ENCODE peak calls at places on chromosomes 6 and 20, in nine cellular contexts. P is heart right ventricle; N is activated CD8-positive, alpha-beta T cell treated with anti-CD3 and anti-CD28 coated beads for 36 hours; R is WTC11; Q is progenitor cell of endocrine pancreas; E is activated B cell treated with CpG ODN at 0.5 μM for 24 hours; S is astrocyte of the spinal cord; F is cardiac fibroblast; A is CD8-positive, alpha-beta T cell. Y is an unnamed sample.

GRCh38 chr20:54350415-54350814 is 125.0 kb upstream of the DOK5 start:
- DNase-seq in P (no peak), N (no peak), R (no peak), Q (no peak), E (no peak), S (peak; percentile 32), F (peak; percentile 68), A (no peak), Y (peak; percentile 67)

GRCh38 chr6:32968093-32968769 is at the start of gene BRD2:
- DNase-seq in P (peak; percentile 97), N (peak; percentile 95), R (peak; percentile 94), Q (peak; percentile 94), E (peak; percentile 95), S (peak; percentile 98), F (peak; percentile 97), A (peak; percentile 92), Y (peak; percentile 96)

GRCh38 chr20:38159539-38159938 is 5.5 kb downstream of the TGM2 start:
- DNase-seq in P (no peak), N (no peak), R (no peak), Q (no peak), E (no peak), S (no peak), F (no peak), A (no peak), Y (no peak)

GRCh38 chr20:49989234-49990065 is 6.7 kb downstream of the SNAI1 start:
- DNase-seq in P (peak; percentile 77), N (no peak), R (peak; percentile 33), Q (no peak), E (no peak), S (peak; percentile 83), F (peak; percentile 88), A (no peak), Y (peak; percentile 85)

GRCh38 chr6:165774903-165775608 is 112.0 kb upstream of the PDE10A start:
- DNase-seq in P (peak; percentile 86), N (peak; percentile 43), R (no peak), Q (no peak), E (no peak), S (peak; percentile 37), F (peak; percentile 65), A (no peak), Y (peak; percentile 6)

GRCh38 chr6:31582230-31582601 is at the start of gene LTB:
- DNase-seq in P (no peak), N (peak; percentile 67), R (no peak), Q (no peak), E (peak; percentile 42), S (no peak), F (no peak), A (peak; percentile 68), Y (no peak)

GRCh38 chr6:119541132-119541905 is 191.8 kb upstream of the MAN1A1 start:
- DNase-seq in P (no peak), N (no peak), R (no peak), Q (no peak), E (no peak), S (peak; percentile 99), F (peak; percentile 97), A (no peak), Y (peak; percentile 100)

GRCh38 chr20:13953227-13953626 is 37.2 kb downstream of the SEL1L2 start:
- DNase-seq in P (no peak), N (peak; percentile 1), R (peak; percentile 68), Q (no peak), E (no peak), S (no peak), F (no peak), A (no peak), Y (no peak)

GRCh38 chr20:48734104-48734749 is 93.6 kb downstream of the PREX1 start:
- DNase-seq in P (no peak), N (no peak), R (no peak), Q (no peak), E (no peak), S (no peak), F (no peak), A (no peak), Y (no peak)

GRCh38 chr6:109455161-109455501 is 441 bp downstream of the MICAL1 start:
- DNase-seq in P (no peak), N (peak; percentile 75), R (peak; percentile 51), Q (no peak), E (peak; percentile 70), S (no peak), F (no peak), A (peak; percentile 29), Y (no peak)

GRCh38 chr20:54382419-54382818 is 93.0 kb upstream of the DOK5 start:
- DNase-seq in P (no peak), N (no peak), R (no peak), Q (no peak), E (no peak), S (no peak), F (no peak), A (no peak), Y (no peak)

GRCh38 chr6:153436346-153436745 is 305.3 kb upstream of the RGS17 start:
- DNase-seq in P (no peak), N (no peak), R (peak; percentile 15), Q (no peak), E (no peak), S (no peak), F (no peak), A (no peak), Y (no peak)

GRCh38 chr6:44074383-44075136 is 52.7 kb downstream of the MRPL14 start:
- DNase-seq in P (peak; percentile 70), N (peak; percentile 96), R (peak; percentile 64), Q (peak; percentile 41), E (peak; percentile 56), S (peak; percentile 82), F (peak; percentile 87), A (peak; percentile 50), Y (peak; percentile 89)

GRCh38 chr6:159540152-159540551 is 152.9 kb downstream of the SOD2 start:
- DNase-seq in P (no peak), N (peak; percentile 5), R (peak; percentile 82), Q (peak; percentile 29), E (no peak), S (no peak), F (no peak), A (no peak), Y (no peak)
- TF ChIP-seq CTCF in P (no peak), N (peak; percentile 23), R (peak; percentile 66), Q (peak; percentile 61), E (no peak), S (no peak), F (peak; percentile 14), A (no peak), Y (no peak)

DNA sequence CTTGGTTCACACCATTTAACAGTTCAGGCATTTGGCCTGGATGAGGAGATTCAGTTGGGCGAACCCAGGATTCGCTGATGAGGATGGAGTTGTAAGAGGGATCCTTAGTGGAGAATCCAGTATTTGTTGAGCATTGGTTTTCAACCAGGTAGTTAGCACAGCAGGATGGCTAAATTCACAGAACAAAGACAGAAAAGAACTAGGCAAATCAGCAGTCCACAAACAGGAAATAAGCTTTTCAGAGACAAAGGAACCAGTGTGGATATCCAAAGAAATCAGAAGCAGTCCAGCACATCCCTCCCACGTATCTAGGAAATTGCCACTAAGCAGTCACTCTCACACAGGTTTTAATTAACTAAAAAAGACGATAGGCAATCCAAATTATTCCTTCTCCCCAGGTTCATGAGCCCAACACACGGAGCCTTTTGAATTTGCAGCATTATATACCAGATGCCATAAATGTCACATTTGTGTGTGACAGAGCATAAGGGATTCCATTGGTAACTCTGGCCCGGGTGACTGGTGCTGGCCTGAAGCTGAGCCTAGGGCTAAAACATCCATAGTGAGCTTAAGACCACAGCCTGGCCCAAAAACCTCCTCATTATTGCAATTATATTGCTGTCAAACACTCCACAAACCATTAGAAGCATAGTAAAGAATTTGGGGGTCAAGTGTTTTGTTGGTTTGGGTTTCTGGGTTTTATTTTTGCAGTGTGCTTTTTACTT is 131.5 kb downstream of the SOBP start:
- DNase-seq in P (no peak), N (no peak), R (no peak), Q (no peak), E (no peak), S (no peak), F (no peak), A (no peak), Y (no peak)
- TF ChIP-seq CTCF in P (no peak), N (no peak), R (no peak), Q (no peak), E (no peak), S (no peak), F (no peak), A (no peak), Y (no peak)

DNA sequence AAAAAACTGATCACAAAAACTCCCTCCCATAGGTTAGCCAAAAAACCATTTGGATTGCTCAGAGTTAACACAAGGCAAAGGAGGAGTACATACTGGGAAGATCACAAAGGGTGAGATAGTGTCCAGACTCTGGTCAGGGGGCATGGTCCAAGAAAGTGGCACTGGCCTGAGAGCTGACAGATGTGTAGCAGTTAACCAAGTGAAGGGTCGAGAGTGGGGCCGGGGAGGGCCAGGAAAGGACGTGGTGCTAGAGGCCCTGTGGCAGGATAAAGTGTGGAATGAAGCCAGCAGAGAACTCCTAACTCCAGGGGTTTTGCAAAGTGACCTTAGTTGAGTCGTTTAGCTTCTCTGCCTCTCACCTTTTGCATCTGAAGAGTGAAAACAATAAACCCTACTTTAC is 290.5 kb downstream of the FOXA2 start:
- DNase-seq in P (no peak), N (no peak), R (no peak), Q (no peak), E (no peak), S (no peak), F (no peak), A (no peak), Y (no peak)
- TF ChIP-seq CTCF in P (no peak), N (no peak), R (no peak), Q (no peak), E (no peak), S (no peak), F (no peak), A (no peak), Y (no peak)

GRCh38 chr6:134061440-134061839 is 9.0 kb upstream of the SLC2A12 start:
- DNase-seq in P (no peak), N (no peak), R (no peak), Q (no peak), E (no peak), S (no peak), F (no peak), A (no peak), Y (no peak)

GRCh38 chr6:134064461-134064860 is 12.0 kb upstream of the SLC2A12 start:
- DNase-seq in P (no peak), N (no peak), R (no peak), Q (no peak), E (no peak), S (no peak), F (no peak), A (no peak), Y (no peak)

GRCh38 chr6:134063121-134063965 is 10.9 kb upstream of the SLC2A12 start:
- DNase-seq in P (no peak), N (no peak), R (peak; percentile 22), Q (no peak), E (no peak), S (peak; percentile 52), F (no peak), A (no peak), Y (peak; percentile 20)

GRCh38 chr6:134063966-134064445 is 11.6 kb upstream of the SLC2A12 start:
- DNase-seq in P (peak; percentile 68), N (peak; percentile 65), R (peak; percentile 36), Q (peak; percentile 28), E (no peak), S (peak; percentile 89), F (peak; percentile 92), A (peak; percentile 28), Y (peak; percentile 90)

DNA sequence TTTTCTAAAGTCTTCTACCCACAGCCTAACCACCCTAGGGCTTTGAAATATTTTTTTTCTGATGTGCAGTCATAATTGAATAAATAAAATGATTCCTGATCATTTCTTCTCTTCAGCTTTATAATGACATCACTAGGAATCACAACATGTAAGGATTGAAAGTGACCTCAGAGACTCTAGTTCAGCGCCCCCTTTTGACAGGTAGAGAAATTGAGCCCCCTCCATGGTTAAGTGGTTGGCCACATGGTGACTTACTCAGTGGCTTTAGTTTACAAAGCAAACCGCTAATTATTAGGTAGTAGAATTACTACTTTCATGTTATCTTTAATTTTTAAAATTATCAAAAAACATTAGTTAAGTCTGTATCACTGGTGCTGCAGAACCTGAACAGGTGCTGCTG is 13.3 kb upstream of the SLC2A12 start:
- DNase-seq in P (no peak), N (peak; percentile 36), R (peak; percentile 19), Q (no peak), E (no peak), S (no peak), F (peak; percentile 27), A (no peak), Y (no peak)
- TF ChIP-seq CTCF in P (peak; percentile 40), N (peak; percentile 56), R (peak; percentile 21), Q (peak; percentile 42), E (no peak), S (peak; percentile 40), F (peak; percentile 55), A (peak; percentile 43), Y (peak; percentile 16)